ENCODE peak calls at places on chromosomes 3 and 15, in five cellular contexts. One of them, this sample, is unnamed.

GRCh38 chr15:33330931-33331330 is 20.2 kb downstream of the RYR3 start:
- DNase-seq in fibroblast of lung: no peak
- DNase-seq in A673: no peak
- DNase-seq in neural progenitor cell: no peak
- DNase-seq in astrocyte of the spinal cord: no peak
- DNase-seq in this sample: no peak

GRCh38 chr3:182909318-182910040 is 70.9 kb downstream of the DCUN1D1 start:
- DNase-seq in fibroblast of lung: peak
- DNase-seq in A673: peak
- DNase-seq in neural progenitor cell: peak
- DNase-seq in astrocyte of the spinal cord: peak
- DNase-seq in this sample: no peak

GRCh38 chr3:71416868-71417267 is 166.7 kb downstream of the FOXP1 start:
- DNase-seq in fibroblast of lung: no peak
- DNase-seq in A673: no peak
- DNase-seq in neural progenitor cell: peak
- DNase-seq in astrocyte of the spinal cord: no peak
- DNase-seq in this sample: no peak

GRCh38 chr15:83352124-83352523 is 67.7 kb upstream of the BNC1 start:
- DNase-seq in fibroblast of lung: peak
- DNase-seq in A673: no peak
- DNase-seq in neural progenitor cell: no peak
- DNase-seq in astrocyte of the spinal cord: no peak
- DNase-seq in this sample: no peak

GRCh38 chr3:78496458-78496857 is 1271.3 kb downstream of the ROBO1 start:
- DNase-seq in fibroblast of lung: no peak
- DNase-seq in A673: peak
- DNase-seq in neural progenitor cell: no peak
- DNase-seq in astrocyte of the spinal cord: no peak
- DNase-seq in this sample: no peak

GRCh38 chr3:184383033-184383740 is 3.3 kb downstream of the CHRD start:
- DNase-seq in fibroblast of lung: no peak
- DNase-seq in A673: no peak
- DNase-seq in neural progenitor cell: no peak
- DNase-seq in astrocyte of the spinal cord: no peak
- DNase-seq in this sample: no peak

GRCh38 chr3:167734498-167735232 is at the start of gene PDCD10:
- DNase-seq in fibroblast of lung: peak
- DNase-seq in A673: peak
- DNase-seq in neural progenitor cell: peak
- DNase-seq in astrocyte of the spinal cord: peak
- DNase-seq in this sample: peak

GRCh38 chr3:178513539-178514410 is 22.5 kb upstream of the KCNMB2 start:
- DNase-seq in fibroblast of lung: peak
- DNase-seq in A673: no peak
- DNase-seq in neural progenitor cell: no peak
- DNase-seq in astrocyte of the spinal cord: no peak
- DNase-seq in this sample: peak

GRCh38 chr15:87712211-87712610 is 544.3 kb downstream of the NTRK3 start:
- DNase-seq in fibroblast of lung: no peak
- DNase-seq in A673: no peak
- DNase-seq in neural progenitor cell: no peak
- DNase-seq in astrocyte of the spinal cord: no peak
- DNase-seq in this sample: no peak

GRCh38 chr3:159740054-159740453 is 248.6 kb upstream of the IL12A start:
- DNase-seq in fibroblast of lung: no peak
- DNase-seq in A673: no peak
- DNase-seq in neural progenitor cell: no peak
- DNase-seq in astrocyte of the spinal cord: no peak
- DNase-seq in this sample: no peak

GRCh38 chr3:190883973-190884832 is 21.7 kb upstream of the GMNC start:
- DNase-seq in fibroblast of lung: peak
- DNase-seq in A673: peak
- DNase-seq in neural progenitor cell: peak
- DNase-seq in astrocyte of the spinal cord: peak
- DNase-seq in this sample: peak

GRCh38 chr3:46484911-46485696 is 12.7 kb upstream of the RTP3 start:
- DNase-seq in fibroblast of lung: no peak
- DNase-seq in A673: no peak
- DNase-seq in neural progenitor cell: no peak
- DNase-seq in astrocyte of the spinal cord: no peak
- DNase-seq in this sample: no peak

GRCh38 chr15:63969652-63970421 is 76.4 kb downstream of the DAPK2 start:
- DNase-seq in fibroblast of lung: no peak
- DNase-seq in A673: no peak
- DNase-seq in neural progenitor cell: no peak
- DNase-seq in astrocyte of the spinal cord: no peak
- DNase-seq in this sample: no peak

GRCh38 chr3:127831723-127832172 is 9.4 kb upstream of the MGLL start:
- DNase-seq in fibroblast of lung: peak
- DNase-seq in A673: peak
- DNase-seq in neural progenitor cell: peak
- DNase-seq in astrocyte of the spinal cord: no peak
- DNase-seq in this sample: no peak

GRCh38 chr3:106317141-106318055 is 448.6 kb upstream of the CBLB start:
- DNase-seq in fibroblast of lung: no peak
- DNase-seq in A673: no peak
- DNase-seq in neural progenitor cell: no peak
- DNase-seq in astrocyte of the spinal cord: no peak
- DNase-seq in this sample: no peak

GRCh38 chr3:52798978-52799476 is 4.4 kb downstream of the ITIH3 start:
- DNase-seq in fibroblast of lung: no peak
- DNase-seq in A673: peak
- DNase-seq in neural progenitor cell: peak
- DNase-seq in astrocyte of the spinal cord: no peak
- DNase-seq in this sample: no peak

GRCh38 chr15:100705065-100705464 is 102.7 kb downstream of the ASB7 start:
- DNase-seq in fibroblast of lung: no peak
- DNase-seq in A673: no peak
- DNase-seq in neural progenitor cell: no peak
- DNase-seq in astrocyte of the spinal cord: no peak
- DNase-seq in this sample: no peak

GRCh38 chr15:72774696-72775383 is 8.7 kb downstream of the ADPGK start:
- DNase-seq in fibroblast of lung: no peak
- DNase-seq in A673: no peak
- DNase-seq in neural progenitor cell: no peak
- DNase-seq in astrocyte of the spinal cord: no peak
- DNase-seq in this sample: no peak

GRCh38 chr3:117688583-117688982 is 979.0 kb downstream of the TUSC7 start:
- DNase-seq in fibroblast of lung: no peak
- DNase-seq in A673: no peak
- DNase-seq in neural progenitor cell: no peak
- DNase-seq in astrocyte of the spinal cord: no peak
- DNase-seq in this sample: no peak

GRCh38 chr3:36444909-36445308 is 64.6 kb downstream of the STAC start:
- DNase-seq in fibroblast of lung: no peak
- DNase-seq in A673: no peak
- DNase-seq in neural progenitor cell: no peak
- DNase-seq in astrocyte of the spinal cord: peak
- DNase-seq in this sample: no peak

GRCh38 chr3:192902481-192903023 is 15.1 kb downstream of the MB21D2 start:
- DNase-seq in fibroblast of lung: no peak
- DNase-seq in A673: no peak
- DNase-seq in neural progenitor cell: peak
- DNase-seq in astrocyte of the spinal cord: no peak
- DNase-seq in this sample: no peak

GRCh38 chr3:71064288-71064975 is 519.1 kb downstream of the FOXP1 start:
- DNase-seq in fibroblast of lung: peak
- DNase-seq in A673: peak
- DNase-seq in neural progenitor cell: peak
- DNase-seq in astrocyte of the spinal cord: peak
- DNase-seq in this sample: no peak

GRCh38 chr15:101337976-101338375 is 42.9 kb upstream of the SNRPA1 start:
- DNase-seq in fibroblast of lung: no peak
- DNase-seq in A673: no peak
- DNase-seq in neural progenitor cell: no peak
- DNase-seq in astrocyte of the spinal cord: no peak
- DNase-seq in this sample: no peak

GRCh38 chr3:46489875-46490274 is 7.9 kb upstream of the RTP3 start:
- DNase-seq in fibroblast of lung: peak
- DNase-seq in A673: no peak
- DNase-seq in neural progenitor cell: no peak
- DNase-seq in astrocyte of the spinal cord: peak
- DNase-seq in this sample: no peak

GRCh38 chr3:117589454-117589853 is 879.9 kb downstream of the TUSC7 start:
- DNase-seq in fibroblast of lung: no peak
- DNase-seq in A673: peak
- DNase-seq in neural progenitor cell: peak
- DNase-seq in astrocyte of the spinal cord: peak
- DNase-seq in this sample: no peak

GRCh38 chr3:156473341-156473740 is 81.6 kb downstream of the SSR3 start:
- DNase-seq in fibroblast of lung: no peak
- DNase-seq in A673: no peak
- DNase-seq in neural progenitor cell: no peak
- DNase-seq in astrocyte of the spinal cord: no peak
- DNase-seq in this sample: no peak

GRCh38 chr3:41900265-41900664 is 61.6 kb downstream of the ULK4 start:
- DNase-seq in fibroblast of lung: peak
- DNase-seq in A673: no peak
- DNase-seq in neural progenitor cell: peak
- DNase-seq in astrocyte of the spinal cord: peak
- DNase-seq in this sample: no peak

GRCh38 chr3:156808025-156808424 is 18.1 kb upstream of the LEKR1 start:
- DNase-seq in fibroblast of lung: no peak
- DNase-seq in A673: no peak
- DNase-seq in neural progenitor cell: no peak
- DNase-seq in astrocyte of the spinal cord: no peak
- DNase-seq in this sample: no peak

GRCh38 chr3:56930706-56931105 is 129.0 kb upstream of the ARHGEF3 start:
- DNase-seq in fibroblast of lung: no peak
- DNase-seq in A673: peak
- DNase-seq in neural progenitor cell: no peak
- DNase-seq in astrocyte of the spinal cord: peak
- DNase-seq in this sample: no peak

GRCh38 chr15:61474796-61475195 is 245.7 kb upstream of the RORA start:
- DNase-seq in fibroblast of lung: no peak
- DNase-seq in A673: no peak
- DNase-seq in neural progenitor cell: no peak
- DNase-seq in astrocyte of the spinal cord: peak
- DNase-seq in this sample: no peak

GRCh38 chr3:13479332-13479581 is 849 bp upstream of the HDAC11 start:
- DNase-seq in fibroblast of lung: no peak
- DNase-seq in A673: peak
- DNase-seq in neural progenitor cell: peak
- DNase-seq in astrocyte of the spinal cord: peak
- DNase-seq in this sample: no peak

GRCh38 chr3:28476194-28476593 is 127.6 kb upstream of the AZI2 start:
- DNase-seq in fibroblast of lung: peak
- DNase-seq in A673: peak
- DNase-seq in neural progenitor cell: peak
- DNase-seq in astrocyte of the spinal cord: peak
- DNase-seq in this sample: peak

GRCh38 chr3:169931747-169932520 is 20.6 kb downstream of the SAMD7 start:
- DNase-seq in fibroblast of lung: no peak
- DNase-seq in A673: peak
- DNase-seq in neural progenitor cell: no peak
- DNase-seq in astrocyte of the spinal cord: no peak
- DNase-seq in this sample: no peak

DNA sequence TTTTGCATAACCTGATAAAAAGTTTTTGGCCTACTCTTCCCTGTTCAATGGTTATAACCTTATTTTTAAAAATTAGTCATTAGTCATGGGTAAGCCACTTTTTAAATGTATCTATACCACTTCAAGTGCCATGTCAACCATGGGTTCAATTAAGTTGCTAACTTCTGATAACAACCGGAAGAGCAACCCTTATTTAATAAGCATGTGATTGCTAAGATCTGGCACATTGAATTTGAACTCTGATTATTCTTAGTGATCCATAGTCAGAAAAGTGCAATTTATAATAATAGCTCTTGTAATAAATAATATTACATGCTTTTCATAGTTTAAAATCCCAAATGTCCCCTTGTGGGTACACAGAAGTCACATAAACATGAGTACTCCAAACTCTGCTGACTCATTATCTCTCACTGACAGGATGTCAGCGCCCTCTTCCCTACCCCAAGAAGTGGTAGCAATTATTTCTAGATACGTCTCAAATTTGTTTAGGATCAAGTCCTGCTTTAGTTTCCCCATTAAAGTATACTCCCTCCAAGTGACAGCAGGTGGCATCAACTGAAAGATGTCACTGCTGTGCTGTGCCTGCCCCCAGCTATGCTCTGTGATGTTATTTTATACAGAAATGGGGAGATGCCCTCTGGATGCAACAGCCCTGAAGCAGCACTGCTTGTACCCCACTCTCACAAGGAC is 18.6 kb downstream of the SAMD7 start:
- DNase-seq in fibroblast of lung: no peak
- DNase-seq in A673: peak
- DNase-seq in neural progenitor cell: no peak
- DNase-seq in astrocyte of the spinal cord: no peak
- DNase-seq in this sample: no peak
- TF ChIP-seq CTCF in fibroblast of lung: no peak
- TF ChIP-seq CTCF in A673: peak
- TF ChIP-seq CTCF in neural progenitor cell: no peak
- TF ChIP-seq CTCF in astrocyte of the spinal cord: no peak
- TF ChIP-seq CTCF in this sample: no peak

GRCh38 chr3:107846282-107846852 is 244.5 kb downstream of the CD47 start:
- DNase-seq in fibroblast of lung: peak
- DNase-seq in A673: peak
- DNase-seq in neural progenitor cell: peak
- DNase-seq in astrocyte of the spinal cord: peak
- DNase-seq in this sample: peak
- H3K4me3 ChIP-seq in fibroblast of lung: no peak
- H3K4me3 ChIP-seq in A673: no peak
- H3K4me3 ChIP-seq in neural progenitor cell: no peak
- H3K4me3 ChIP-seq in astrocyte of the spinal cord: no peak
- H3K4me3 ChIP-seq in this sample: no peak

GRCh38 chr3:148955544-148956346 is 35.6 kb upstream of the GYG1 start:
- DNase-seq in fibroblast of lung: peak
- DNase-seq in A673: peak
- DNase-seq in neural progenitor cell: peak
- DNase-seq in astrocyte of the spinal cord: peak
- DNase-seq in this sample: peak
- TF ChIP-seq CTCF in fibroblast of lung: peak
- TF ChIP-seq CTCF in A673: peak
- TF ChIP-seq CTCF in neural progenitor cell: peak
- TF ChIP-seq CTCF in astrocyte of the spinal cord: peak
- TF ChIP-seq CTCF in this sample: peak

DNA sequence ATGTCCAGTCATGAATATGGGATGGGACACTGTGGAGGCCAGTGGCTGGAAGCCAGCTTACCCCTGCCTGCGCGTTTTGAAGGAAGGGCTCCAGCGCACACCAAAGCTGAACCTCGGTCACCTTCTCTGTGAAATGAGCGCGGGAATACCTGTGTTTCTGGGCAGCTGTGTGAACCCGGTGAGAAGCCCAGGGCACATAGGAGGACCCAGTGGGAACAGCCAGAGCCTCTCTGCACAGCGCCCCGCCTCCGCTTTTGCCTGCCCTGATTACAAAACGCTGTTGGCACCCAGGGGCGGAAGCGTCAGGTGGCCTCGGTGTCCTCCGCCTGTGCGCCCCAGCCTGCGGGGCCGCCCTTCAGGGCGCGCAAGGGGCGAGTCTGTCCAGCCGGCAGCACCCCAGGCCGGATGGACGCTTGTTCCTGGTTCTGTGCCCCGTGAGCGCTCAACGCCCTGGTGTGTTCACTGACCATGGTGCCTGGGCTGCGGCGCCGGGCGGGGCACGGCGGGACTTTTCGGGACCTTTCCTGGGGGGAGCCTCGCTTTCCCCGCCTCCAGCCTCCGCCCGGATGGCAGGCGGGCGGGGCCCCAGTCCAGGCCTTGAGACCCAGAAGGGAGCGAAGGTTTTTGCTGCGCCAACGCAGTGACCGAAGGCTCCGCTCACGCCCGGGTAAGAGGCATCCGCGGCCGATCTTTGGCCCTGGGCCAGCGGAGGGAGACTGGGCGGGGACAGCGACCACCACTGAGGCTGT is at the start of gene SQOR:
- DNase-seq in fibroblast of lung: peak
- DNase-seq in A673: peak
- DNase-seq in neural progenitor cell: peak
- DNase-seq in astrocyte of the spinal cord: peak
- DNase-seq in this sample: no peak
- H3K4me3 ChIP-seq in fibroblast of lung: peak
- H3K4me3 ChIP-seq in A673: peak
- H3K4me3 ChIP-seq in neural progenitor cell: peak
- H3K4me3 ChIP-seq in astrocyte of the spinal cord: peak
- H3K4me3 ChIP-seq in this sample: peak

This sample was measured in HFF-Myc.